ENCODE peak calls at places on chromosomes 16 and 17, in nine cellular contexts. One of them, this sample, is unnamed.

GRCh38 chr16:87657621-87658192 is 55.4 kb downstream of the JPH3 start:
- DNase-seq in Peyer's patch: no peak
- DNase-seq in CD4-positive, alpha-beta memory T cell: no peak
- DNase-seq in gastrocnemius medialis: no peak
- DNase-seq in colonic mucosa: no peak
- DNase-seq in naive thymus-derived CD4-positive, alpha-beta T cell: no peak
- DNase-seq in HCT116: peak; percentile 79
- DNase-seq in neuronal stem cell: no peak
- DNase-seq in HepG2: peak; percentile 40
- DNase-seq in this sample: no peak

GRCh38 chr16:88606146-88606757 is 32.1 kb upstream of the IL17C start:
- DNase-seq in naive thymus-derived CD4-positive, alpha-beta T cell: no peak
- DNase-seq in CD4-positive, alpha-beta memory T cell: no peak
- DNase-seq in Peyer's patch: no peak
- DNase-seq in HepG2: no peak
- DNase-seq in neuronal stem cell: no peak
- DNase-seq in gastrocnemius medialis: no peak
- DNase-seq in HCT116: no peak
- DNase-seq in colonic mucosa: no peak
- DNase-seq in this sample: no peak

GRCh38 chr17:43482103-43483012 is 1.4 kb upstream of the DHX8 start:
- DNase-seq in Peyer's patch: no peak
- DNase-seq in naive thymus-derived CD4-positive, alpha-beta T cell: no peak
- DNase-seq in HepG2: peak; percentile 42
- DNase-seq in CD4-positive, alpha-beta memory T cell: no peak
- DNase-seq in neuronal stem cell: no peak
- DNase-seq in HCT116: no peak
- DNase-seq in gastrocnemius medialis: no peak
- DNase-seq in colonic mucosa: no peak
- DNase-seq in this sample: no peak

GRCh38 chr17:17171991-17172939 is 33.9 kb downstream of the PLD6 start:
- DNase-seq in Peyer's patch: no peak
- DNase-seq in neuronal stem cell: no peak
- DNase-seq in gastrocnemius medialis: no peak
- DNase-seq in colonic mucosa: no peak
- DNase-seq in CD4-positive, alpha-beta memory T cell: no peak
- DNase-seq in HCT116: no peak
- DNase-seq in naive thymus-derived CD4-positive, alpha-beta T cell: no peak
- DNase-seq in HepG2: no peak
- DNase-seq in this sample: no peak

GRCh38 chr16:18958621-18959578 is 24.8 kb upstream of the TMC7 start:
- DNase-seq in gastrocnemius medialis: peak; percentile 17
- DNase-seq in HepG2: peak; percentile 35
- DNase-seq in Peyer's patch: no peak
- DNase-seq in CD4-positive, alpha-beta memory T cell: no peak
- DNase-seq in HCT116: no peak
- DNase-seq in naive thymus-derived CD4-positive, alpha-beta T cell: no peak
- DNase-seq in neuronal stem cell: no peak
- DNase-seq in colonic mucosa: no peak
- DNase-seq in this sample: no peak

GRCh38 chr17:32349503-32349853 is 479 bp upstream of the ZNF207 start:
- DNase-seq in HepG2: no peak
- DNase-seq in Peyer's patch: no peak
- DNase-seq in naive thymus-derived CD4-positive, alpha-beta T cell: no peak
- DNase-seq in colonic mucosa: peak; percentile 31
- DNase-seq in HCT116: no peak
- DNase-seq in gastrocnemius medialis: no peak
- DNase-seq in CD4-positive, alpha-beta memory T cell: no peak
- DNase-seq in neuronal stem cell: no peak
- DNase-seq in this sample: no peak

GRCh38 chr17:15233022-15233805 is 31.9 kb downstream of the PMP22 start:
- DNase-seq in gastrocnemius medialis: no peak
- DNase-seq in HepG2: peak; percentile 60
- DNase-seq in CD4-positive, alpha-beta memory T cell: no peak
- DNase-seq in HCT116: no peak
- DNase-seq in colonic mucosa: no peak
- DNase-seq in Peyer's patch: no peak
- DNase-seq in neuronal stem cell: no peak
- DNase-seq in naive thymus-derived CD4-positive, alpha-beta T cell: no peak
- DNase-seq in this sample: no peak

GRCh38 chr16:3106205-3106928 is 6.0 kb upstream of the ZNF205 start:
- DNase-seq in HepG2: peak; percentile 77
- DNase-seq in Peyer's patch: peak; percentile 97
- DNase-seq in naive thymus-derived CD4-positive, alpha-beta T cell: peak; percentile 86
- DNase-seq in colonic mucosa: peak; percentile 93
- DNase-seq in HCT116: peak; percentile 84
- DNase-seq in gastrocnemius medialis: peak; percentile 83
- DNase-seq in CD4-positive, alpha-beta memory T cell: peak; percentile 88
- DNase-seq in neuronal stem cell: peak; percentile 89
- DNase-seq in this sample: peak; percentile 53

GRCh38 chr16:2239231-2239675 is 3.0 kb downstream of the DNASE1L2 start:
- DNase-seq in neuronal stem cell: no peak
- DNase-seq in CD4-positive, alpha-beta memory T cell: no peak
- DNase-seq in HCT116: no peak
- DNase-seq in colonic mucosa: no peak
- DNase-seq in gastrocnemius medialis: no peak
- DNase-seq in naive thymus-derived CD4-positive, alpha-beta T cell: no peak
- DNase-seq in HepG2: no peak
- DNase-seq in Peyer's patch: no peak
- DNase-seq in this sample: no peak

GRCh38 chr17:38415250-38416194 is 12.7 kb upstream of the ARHGAP23 start:
- DNase-seq in HepG2: peak; percentile 59
- DNase-seq in CD4-positive, alpha-beta memory T cell: no peak
- DNase-seq in Peyer's patch: no peak
- DNase-seq in naive thymus-derived CD4-positive, alpha-beta T cell: no peak
- DNase-seq in HCT116: peak; percentile 23
- DNase-seq in neuronal stem cell: no peak
- DNase-seq in colonic mucosa: no peak
- DNase-seq in gastrocnemius medialis: no peak
- DNase-seq in this sample: no peak

DNA sequence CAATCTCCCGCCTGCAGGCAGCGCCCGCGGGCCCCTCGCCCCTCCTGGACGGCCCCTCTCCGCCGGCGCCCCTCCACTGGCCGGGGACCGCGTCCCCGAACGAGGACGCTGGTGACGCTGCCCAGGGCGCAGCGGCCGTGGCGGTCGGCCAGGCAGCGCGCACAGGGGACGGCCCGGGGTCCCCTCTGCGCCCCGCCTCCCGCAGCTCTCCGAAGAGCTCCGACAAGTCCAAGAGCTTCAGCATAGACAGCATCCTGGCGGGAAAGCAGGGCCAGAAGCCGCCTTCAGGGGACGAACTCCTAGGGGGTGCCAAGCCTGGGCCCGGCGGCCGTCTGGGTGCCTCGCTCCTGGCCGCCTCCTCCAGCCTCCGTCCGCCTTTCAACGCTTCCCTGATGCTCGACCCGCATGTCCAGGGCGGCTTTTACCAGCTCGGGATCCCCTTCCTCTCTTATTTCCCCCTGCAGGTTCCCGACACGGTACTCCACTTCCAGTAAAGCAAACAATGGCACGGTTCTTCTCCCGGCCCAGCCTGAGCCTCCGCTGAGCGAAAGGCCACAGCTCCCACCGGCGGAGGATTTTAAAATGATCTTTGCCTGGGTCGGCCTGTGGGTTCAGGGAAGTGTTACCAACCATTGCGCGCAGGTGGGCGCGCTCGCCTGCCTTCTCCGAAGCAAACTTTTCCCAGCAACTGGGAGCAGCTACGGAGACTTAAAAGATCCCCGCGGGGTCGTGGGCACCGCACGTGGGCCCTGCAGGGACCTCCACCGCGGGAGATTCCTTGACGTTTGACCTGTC is 1.1 kb downstream of the FOXL1 start:
- DNase-seq in CD4-positive, alpha-beta memory T cell: no peak
- DNase-seq in HCT116: no peak
- DNase-seq in colonic mucosa: no peak
- DNase-seq in gastrocnemius medialis: no peak
- DNase-seq in naive thymus-derived CD4-positive, alpha-beta T cell: no peak
- DNase-seq in HepG2: no peak
- DNase-seq in Peyer's patch: no peak
- DNase-seq in neuronal stem cell: no peak
- DNase-seq in this sample: no peak
- H3K27ac ChIP-seq in CD4-positive, alpha-beta memory T cell: no peak overlapping the region
- H3K27ac ChIP-seq in HCT116: no peak overlapping the region
- H3K27ac ChIP-seq in colonic mucosa: peak overlapping the region; percentile 47
- H3K27ac ChIP-seq in gastrocnemius medialis: peak overlapping the region; percentile 23
- H3K27ac ChIP-seq in naive thymus-derived CD4-positive, alpha-beta T cell: no peak overlapping the region
- H3K27ac ChIP-seq in HepG2: no peak overlapping the region
- H3K27ac ChIP-seq in Peyer's patch: peak overlapping the region; percentile 78
- H3K27ac ChIP-seq in neuronal stem cell: no peak overlapping the region
- H3K27ac ChIP-seq in this sample: peak overlapping the region; percentile 86

GRCh38 chr16:68111379-68111778 is 26.2 kb downstream of the NFATC3 start:
- DNase-seq in HCT116: no peak
- DNase-seq in colonic mucosa: no peak
- DNase-seq in gastrocnemius medialis: no peak
- DNase-seq in CD4-positive, alpha-beta memory T cell: no peak
- DNase-seq in Peyer's patch: no peak
- DNase-seq in neuronal stem cell: no peak
- DNase-seq in naive thymus-derived CD4-positive, alpha-beta T cell: no peak
- DNase-seq in HepG2: no peak
- DNase-seq in this sample: no peak
- H3K9me3 ChIP-seq in HCT116: no peaks in the 10 kb centered on the region
- H3K9me3 ChIP-seq in colonic mucosa: no peaks in the 10 kb centered on the region
- H3K9me3 ChIP-seq in gastrocnemius medialis: no peaks in the 10 kb centered on the region
- H3K9me3 ChIP-seq in CD4-positive, alpha-beta memory T cell: no peaks in the 10 kb centered on the region
- H3K9me3 ChIP-seq in Peyer's patch: no peaks in the 10 kb centered on the region
- H3K9me3 ChIP-seq in neuronal stem cell: peaks cover 2% of the 10 kb centered on the region
- H3K9me3 ChIP-seq in naive thymus-derived CD4-positive, alpha-beta T cell: no peaks in the 10 kb centered on the region
- H3K9me3 ChIP-seq in HepG2: peaks cover 12% of the 10 kb centered on the region
- H3K9me3 ChIP-seq in this sample: no peaks in the 10 kb centered on the region

GRCh38 chr17:76000755-76001521 is at the start of gene CDK3:
- DNase-seq in colonic mucosa: peak; percentile 61
- DNase-seq in HCT116: no peak
- DNase-seq in gastrocnemius medialis: no peak
- DNase-seq in neuronal stem cell: no peak
- DNase-seq in naive thymus-derived CD4-positive, alpha-beta T cell: no peak
- DNase-seq in CD4-positive, alpha-beta memory T cell: no peak
- DNase-seq in Peyer's patch: no peak
- DNase-seq in HepG2: no peak
- DNase-seq in this sample: no peak
- H3K27ac ChIP-seq in colonic mucosa: peak within 1 kb of the TSS; percentile 34
- H3K27ac ChIP-seq in HCT116: peak within 1 kb of the TSS; percentile 28
- H3K27ac ChIP-seq in gastrocnemius medialis: no peak within 1 kb of the TSS
- H3K27ac ChIP-seq in neuronal stem cell: no peak within 1 kb of the TSS
- H3K27ac ChIP-seq in naive thymus-derived CD4-positive, alpha-beta T cell: no peak within 1 kb of the TSS
- H3K27ac ChIP-seq in CD4-positive, alpha-beta memory T cell: no peak within 1 kb of the TSS
- H3K27ac ChIP-seq in Peyer's patch: no peak within 1 kb of the TSS
- H3K27ac ChIP-seq in HepG2: peak within 1 kb of the TSS; percentile 50
- H3K27ac ChIP-seq in this sample: peak within 1 kb of the TSS; percentile 22

GRCh38 chr17:60493847-60494321 is 32.2 kb downstream of the APPBP2 start:
- DNase-seq in HCT116: no peak
- DNase-seq in HepG2: no peak
- DNase-seq in CD4-positive, alpha-beta memory T cell: no peak
- DNase-seq in Peyer's patch: no peak
- DNase-seq in colonic mucosa: no peak
- DNase-seq in neuronal stem cell: no peak
- DNase-seq in naive thymus-derived CD4-positive, alpha-beta T cell: no peak
- DNase-seq in gastrocnemius medialis: no peak
- DNase-seq in this sample: no peak

GRCh38 chr17:60496051-60496450 is 30.0 kb downstream of the APPBP2 start:
- DNase-seq in neuronal stem cell: no peak
- DNase-seq in Peyer's patch: no peak
- DNase-seq in HCT116: no peak
- DNase-seq in gastrocnemius medialis: no peak
- DNase-seq in HepG2: no peak
- DNase-seq in colonic mucosa: no peak
- DNase-seq in CD4-positive, alpha-beta memory T cell: no peak
- DNase-seq in naive thymus-derived CD4-positive, alpha-beta T cell: no peak
- DNase-seq in this sample: no peak

GRCh38 chr17:60491771-60492170 is 34.3 kb downstream of the APPBP2 start:
- DNase-seq in gastrocnemius medialis: no peak
- DNase-seq in CD4-positive, alpha-beta memory T cell: no peak
- DNase-seq in HCT116: no peak
- DNase-seq in naive thymus-derived CD4-positive, alpha-beta T cell: no peak
- DNase-seq in HepG2: no peak
- DNase-seq in colonic mucosa: no peak
- DNase-seq in Peyer's patch: no peak
- DNase-seq in neuronal stem cell: no peak
- DNase-seq in this sample: no peak

GRCh38 chr17:60495260-60495659 is 30.8 kb downstream of the APPBP2 start:
- DNase-seq in neuronal stem cell: no peak
- DNase-seq in Peyer's patch: no peak
- DNase-seq in HepG2: no peak
- DNase-seq in colonic mucosa: no peak
- DNase-seq in naive thymus-derived CD4-positive, alpha-beta T cell: no peak
- DNase-seq in HCT116: no peak
- DNase-seq in CD4-positive, alpha-beta memory T cell: no peak
- DNase-seq in gastrocnemius medialis: no peak
- DNase-seq in this sample: no peak
- H3K9me3 ChIP-seq in neuronal stem cell: peaks cover 17% of the 10 kb centered on the region
- H3K9me3 ChIP-seq in Peyer's patch: no peaks in the 10 kb centered on the region
- H3K9me3 ChIP-seq in HepG2: peaks cover 18% of the 10 kb centered on the region
- H3K9me3 ChIP-seq in colonic mucosa: no peaks in the 10 kb centered on the region
- H3K9me3 ChIP-seq in naive thymus-derived CD4-positive, alpha-beta T cell: no peaks in the 10 kb centered on the region
- H3K9me3 ChIP-seq in HCT116: peaks cover 6% of the 10 kb centered on the region
- H3K9me3 ChIP-seq in CD4-positive, alpha-beta memory T cell: no peaks in the 10 kb centered on the region
- H3K9me3 ChIP-seq in gastrocnemius medialis: no peaks in the 10 kb centered on the region
- H3K9me3 ChIP-seq in this sample: peaks cover 11% of the 10 kb centered on the region

This sample was measured in tibial nerve.